ENCODE peak calls at places on chromosomes 6 and 20, in six cellular contexts. H is astrocyte of the spinal cord, G is endothelial cell, O is choroid plexus epithelial cell, Q is MCF 10A, I is cardiac fibroblast. J is an unnamed sample.

GRCh38 chr20:11499235-11499634 is 418.5 kb upstream of the BTBD3 start:
- DNase-seq in O (no peak), I (no peak), H (no peak), G (no peak), Q (no peak), J (no peak)

GRCh38 chr20:33789109-33789857 is 21.9 kb upstream of the CHMP4B start:
- DNase-seq in G (peak), I (peak), H (peak), O (peak), Q (peak), J (peak)

GRCh38 chr20:19974621-19975435 is 42.3 kb upstream of the NAA20 start:
- DNase-seq in O (peak), G (no peak), Q (peak), H (peak), I (peak), J (peak)

GRCh38 chr6:132063738-132064137 is 112.6 kb upstream of the CCN2 start:
- DNase-seq in O (peak), Q (peak), I (peak), G (no peak), H (peak), J (peak)

GRCh38 chr6:109389650-109390274 is 7.5 kb upstream of the CD164 start:
- DNase-seq in Q (no peak), G (no peak), O (peak), H (no peak), I (peak), J (no peak)

GRCh38 chr20:63115651-63116411 is 100.1 kb downstream of the YTHDF1 start:
- DNase-seq in H (no peak), O (no peak), G (no peak), I (no peak), Q (no peak), J (no peak)

GRCh38 chr6:17466707-17467106 is 73.3 kb downstream of the CAP2 start:
- DNase-seq in Q (peak), O (no peak), I (no peak), H (no peak), G (no peak), J (no peak)

GRCh38 chr6:124868476-124868875 is 93.8 kb upstream of the RNF217 start:
- DNase-seq in Q (no peak), O (peak), G (no peak), I (no peak), H (no peak), J (peak)

GRCh38 chr20:62824476-62825287 is 7.8 kb downstream of the COL9A3 start:
- DNase-seq in Q (no peak), H (peak), G (no peak), O (peak), I (peak), J (no peak)

GRCh38 chr20:14729390-14729789 is 392.0 kb upstream of the FLRT3 start:
- DNase-seq in I (no peak), H (no peak), O (no peak), Q (no peak), G (no peak), J (no peak)

GRCh38 chr20:58018590-58018989 is 209.9 kb downstream of the ANKRD60 start:
- DNase-seq in H (no peak), O (no peak), Q (no peak), G (no peak), I (no peak), J (no peak)

GRCh38 chr6:2222275-2222842 is 23.0 kb downstream of the GMDS start:
- DNase-seq in Q (peak), H (no peak), G (no peak), O (no peak), I (no peak), J (no peak)

GRCh38 chr20:48624315-48625020 is 203.3 kb downstream of the PREX1 start:
- DNase-seq in O (no peak), G (no peak), I (no peak), Q (no peak), H (no peak), J (no peak)

GRCh38 chr6:46221221-46221793 is 50.5 kb upstream of the ENPP5 start:
- DNase-seq in O (peak), G (peak), Q (peak), H (peak), I (peak), J (peak)

DNA sequence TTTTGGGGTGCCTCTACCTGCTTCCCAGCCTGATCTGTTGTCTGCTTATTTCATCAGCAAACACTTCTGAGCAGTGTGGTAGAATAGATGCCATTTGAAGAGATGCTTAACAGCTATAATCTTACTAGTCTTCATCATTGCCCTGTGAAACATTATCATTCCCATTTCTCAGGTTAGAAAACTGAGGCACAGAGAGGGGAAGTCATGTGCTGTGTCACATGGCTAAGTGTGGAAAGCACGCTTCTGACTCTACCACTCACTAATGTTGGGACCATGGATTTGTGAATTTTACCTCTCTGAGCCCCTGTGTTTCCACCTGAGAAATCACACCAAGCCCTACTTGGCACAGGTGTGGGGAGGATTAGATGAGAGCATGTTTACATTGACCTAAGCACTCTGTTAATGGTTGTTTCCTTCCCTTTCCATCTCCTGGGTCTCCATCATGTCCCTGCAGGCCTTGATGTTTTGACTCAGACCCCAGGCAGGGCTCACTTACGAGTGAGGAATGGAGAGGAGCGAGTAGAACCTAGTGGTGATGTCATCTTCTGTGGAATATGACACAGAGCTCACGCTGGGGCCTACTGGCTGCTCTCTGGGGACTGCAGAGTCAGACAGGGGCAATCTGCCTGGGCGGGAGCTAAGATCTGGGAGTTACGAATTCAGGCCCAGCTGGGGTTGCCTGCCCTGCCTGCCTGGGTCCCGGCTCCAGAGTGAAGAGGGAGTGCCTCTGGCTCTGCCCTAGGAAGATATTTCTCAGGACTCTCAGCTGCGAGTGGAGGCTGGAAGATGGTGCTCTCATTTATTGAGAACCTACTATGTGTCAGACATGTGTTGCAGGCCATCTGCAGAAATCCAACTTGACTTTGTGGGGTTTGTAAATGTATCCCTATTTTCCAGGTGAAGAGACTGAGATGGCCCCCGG is 64.3 kb downstream of the CDH22 start:
- DNase-seq in H (no peak), G (no peak), O (peak), Q (no peak), I (no peak), J (no peak)
- TF ChIP-seq CTCF in H (no peak), G (no peak), O (no peak), Q (no peak), I (no peak), J (no peak)

GRCh38 chr6:42498473-42499128 is 46.9 kb upstream of the TRERF1 start:
- DNase-seq in H (no peak), Q (no peak), I (no peak), G (no peak), O (no peak), J (no peak)
- TF ChIP-seq CTCF in H (no peak), Q (no peak), I (no peak), G (no peak), O (no peak), J (no peak)

GRCh38 chr6:15512126-15512525 is 150.7 kb downstream of the DTNBP1 start:
- DNase-seq in Q (no peak), H (no peak), G (peak), O (peak), I (no peak), J (no peak)
- TF ChIP-seq CTCF in Q (no peak), H (peak), G (no peak), O (peak), I (no peak), J (peak)

DNA sequence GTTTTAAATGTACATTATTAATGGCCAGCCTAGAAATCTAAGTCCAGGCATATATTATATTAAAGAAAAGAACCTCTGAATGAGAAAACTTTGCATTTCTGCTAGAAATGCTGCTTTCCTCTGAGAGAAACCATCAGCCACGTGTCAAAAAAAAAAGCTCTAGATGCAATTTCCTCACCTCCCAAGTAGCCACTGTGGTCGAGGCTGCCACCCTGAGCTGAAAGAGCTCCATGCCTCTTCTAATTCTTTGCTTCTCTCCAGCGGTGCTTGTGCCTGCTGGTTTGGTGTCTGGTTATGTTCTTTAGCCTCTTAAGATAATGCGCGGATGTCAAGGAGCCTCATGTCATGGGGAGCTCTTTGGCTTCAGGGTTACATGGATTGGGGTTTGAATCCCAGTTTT is 316.0 kb downstream of the TFAP2C start:
- DNase-seq in O (peak), G (no peak), I (no peak), Q (no peak), H (peak), J (no peak)
- TF ChIP-seq CTCF in O (peak), G (no peak), I (no peak), Q (no peak), H (peak), J (no peak)

DNA sequence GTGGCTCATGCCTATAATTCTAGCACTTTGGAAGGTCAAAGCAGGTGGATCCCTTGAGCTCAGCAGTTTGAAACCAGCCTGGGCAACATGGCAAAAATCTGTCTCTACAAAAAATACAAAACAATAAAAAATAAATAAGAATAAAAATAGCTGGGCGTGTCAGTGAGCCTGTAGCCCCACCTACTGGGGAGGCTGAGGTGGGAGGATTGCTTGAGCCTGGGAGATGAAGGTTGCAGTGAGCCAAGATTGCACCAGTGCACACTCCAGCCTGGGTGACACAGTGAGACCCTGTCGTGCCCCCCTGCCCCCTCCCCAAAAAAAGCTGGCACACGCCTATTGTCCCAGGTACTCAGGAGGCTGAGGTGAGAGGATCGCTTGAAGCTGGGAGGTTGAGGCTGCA is 35.1 kb upstream of the SRPK1 start:
- DNase-seq in G (no peak), Q (peak), H (no peak), O (no peak), I (no peak), J (no peak)
- TF ChIP-seq CTCF in G (no peak), Q (peak), H (peak), O (peak), I (peak), J (peak)

GRCh38 chr6:138238368-138238767 is 20.1 kb upstream of the PBOV1 start:
- DNase-seq in I (no peak), O (no peak), G (no peak), H (no peak), Q (no peak), J (no peak)
- TF ChIP-seq CTCF in I (no peak), O (no peak), G (no peak), H (no peak), Q (no peak), J (no peak)

J was measured in HFFc6.